ENCODE peak calls at places on chromosome 19, in six cellular contexts. J is H1, O is HL-60, H is K562, L is GM12878, U is HepG2. V is an unnamed sample.

GRCh38 chr19:5829567-5830315 is 9.8 kb downstream of the FUT6 start:
- DNase-seq in L (no peak), H (no peak), J (no peak), O (no peak), U (no peak), V (no peak)

GRCh38 chr19:49213791-49214190 is 56.2 kb downstream of the TRPM4 start:
- DNase-seq in L (no peak), J (peak), U (no peak), O (no peak), H (peak), V (no peak)

GRCh38 chr19:33316521-33317284 is 14.4 kb upstream of the CEBPA start:
- DNase-seq in H (no peak), J (no peak), L (no peak), U (peak), O (no peak), V (no peak)

GRCh38 chr19:41373993-41374392 is 2.3 kb upstream of the TMEM91 start:
- DNase-seq in U (no peak), J (no peak), H (no peak), O (no peak), L (no peak), V (peak)

GRCh38 chr19:29988351-29988750 is 46.3 kb downstream of the URI1 start:
- DNase-seq in O (no peak), J (no peak), U (peak), L (no peak), H (peak), V (no peak)

GRCh38 chr19:53867225-53868090 is at the start of gene MYADM:
- DNase-seq in U (peak), L (peak), J (peak), O (peak), H (peak), V (peak)

GRCh38 chr19:1505991-1506881 is 6.6 kb downstream of the ADAMTSL5 start:
- DNase-seq in L (no peak), H (no peak), U (no peak), O (no peak), J (no peak), V (no peak)

GRCh38 chr19:37362733-37363132 is 8.2 kb upstream of the ZNF527 start:
- DNase-seq in L (no peak), U (peak), H (peak), O (peak), J (peak), V (peak)

GRCh38 chr19:28170066-28170465 is 1042.9 kb downstream of the UQCRFS1 start:
- DNase-seq in J (no peak), U (no peak), L (no peak), O (no peak), H (no peak), V (no peak)

GRCh38 chr19:57935731-57936130 is 529 bp upstream of the ZNF418 start:
- DNase-seq in L (no peak), J (no peak), H (no peak), O (no peak), U (no peak), V (no peak)

GRCh38 chr19:28264556-28264955 is 948.4 kb downstream of the UQCRFS1 start:
- DNase-seq in U (no peak), L (no peak), H (no peak), O (no peak), J (no peak), V (no peak)

GRCh38 chr19:1648156-1648925 is 4.1 kb downstream of the TCF3 start:
- DNase-seq in U (no peak), J (no peak), O (no peak), H (no peak), L (peak), V (no peak)

GRCh38 chr19:39915101-39915847 is 19.2 kb downstream of the FCGBP start:
- DNase-seq in H (no peak), O (no peak), U (no peak), L (no peak), J (no peak), V (no peak)

GRCh38 chr19:18856385-18857126 is 24.8 kb downstream of the UPF1 start:
- DNase-seq in J (no peak), O (no peak), H (no peak), U (no peak), L (no peak), V (peak)

GRCh38 chr19:10070730-10071446 is 15.2 kb upstream of the SHFL start:
- DNase-seq in U (no peak), L (no peak), H (peak), J (peak), O (no peak), V (no peak)

GRCh38 chr19:29497686-29498436 is 27.9 kb upstream of the VSTM2B start:
- DNase-seq in H (no peak), L (no peak), O (no peak), U (no peak), J (no peak), V (no peak)

DNA sequence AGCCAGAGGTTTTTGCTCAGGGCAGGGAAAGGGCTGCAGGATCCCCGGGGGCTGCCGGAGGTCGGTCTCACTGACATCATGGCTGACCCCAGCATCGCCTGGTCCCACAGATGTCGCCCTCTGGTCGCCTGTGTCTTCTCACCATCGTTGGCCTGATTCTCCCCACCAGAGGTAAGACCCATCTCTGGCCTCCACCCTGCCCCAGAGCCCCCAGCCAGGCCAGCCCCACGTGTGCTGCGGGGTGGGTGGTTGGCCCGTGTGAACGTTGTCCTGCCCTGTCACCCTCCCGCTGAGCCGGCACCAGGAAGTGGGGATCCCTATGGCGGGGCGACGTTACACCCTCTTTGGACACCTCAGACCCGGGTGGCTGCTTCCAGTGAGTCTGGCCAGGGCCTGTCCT is 906 bp downstream of the FXYD5 start:
- DNase-seq in H (peak), J (no peak), L (no peak), U (no peak), O (peak), V (no peak)
- TF ChIP-seq GABPA in H (no peak), J (no peak), L (no peak), U (no peak), O (no peak), V (no peak)

GRCh38 chr19:7788178-7788932 is 25.3 kb downstream of the CLEC4M start:
- DNase-seq in O (no peak), H (no peak), U (no peak), J (peak), L (no peak), V (no peak)

GRCh38 chr19:7787602-7788177 is 24.6 kb downstream of the CLEC4M start:
- DNase-seq in J (peak), U (no peak), O (no peak), L (no peak), H (no peak), V (no peak)

GRCh38 chr19:7789447-7789846 is 26.4 kb downstream of the CLEC4M start:
- DNase-seq in H (no peak), O (no peak), J (peak), L (no peak), U (no peak), V (peak)

GRCh38 chr19:7790416-7790815 is 27.4 kb downstream of the CLEC4M start:
- DNase-seq in J (no peak), H (no peak), U (no peak), O (no peak), L (no peak), V (no peak)

DNA sequence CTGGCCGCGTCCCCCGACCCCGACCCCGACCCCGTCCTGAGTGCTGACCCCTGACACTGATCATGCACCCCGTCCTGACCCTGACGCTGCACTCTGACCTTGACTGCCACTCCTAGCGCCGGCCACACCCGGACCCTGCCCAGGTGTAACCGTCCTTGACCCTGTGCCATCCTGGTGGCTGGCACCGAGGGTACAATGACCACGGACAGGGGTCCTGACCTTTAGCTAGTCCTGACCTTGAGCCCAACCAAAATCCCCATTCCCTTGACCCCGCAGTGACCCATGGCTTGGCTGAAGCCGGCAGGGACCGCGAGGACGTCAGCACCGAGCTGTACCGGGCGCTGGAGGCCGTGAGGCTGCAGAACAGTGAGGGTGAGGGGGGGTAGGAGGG is 25.9 kb downstream of the CLEC4M start:
- DNase-seq in H (no peak), O (no peak), J (peak), U (no peak), L (no peak), V (no peak)
- TF ChIP-seq GABPA in H (no peak), O (no peak), J (no peak), U (no peak), L (no peak), V (no peak)

GRCh38 chr19:6970478-6970877 is 50.8 kb downstream of the MBD3L2B start:
- DNase-seq in L (no peak), U (no peak), O (peak), J (no peak), H (peak), V (peak)
- TF ChIP-seq GABPA in L (no peak), U (no peak), O (peak), J (no peak), H (no peak), V (no peak)

GRCh38 chr19:47698631-47699359 is 14.4 kb upstream of the EHD2 start:
- DNase-seq in U (no peak), L (no peak), H (no peak), J (no peak), O (no peak), V (no peak)
- TF ChIP-seq GABPA in U (no peak), L (no peak), H (no peak), J (no peak), O (no peak), V (no peak)

GRCh38 chr19:3336680-3337523 is 29.5 kb upstream of the NFIC start:
- DNase-seq in J (no peak), L (no peak), O (no peak), U (peak), H (no peak), V (peak)

GRCh38 chr19:3333020-3333583 is 33.3 kb upstream of the NFIC start:
- DNase-seq in H (no peak), U (no peak), J (no peak), O (no peak), L (no peak), V (no peak)

GRCh38 chr19:3336351-3336679 is 30.1 kb upstream of the NFIC start:
- DNase-seq in L (no peak), J (no peak), U (no peak), O (no peak), H (no peak), V (no peak)

GRCh38 chr19:3333662-3334061 is 32.7 kb upstream of the NFIC start:
- DNase-seq in O (no peak), J (no peak), H (no peak), U (no peak), L (no peak), V (no peak)

GRCh38 chr19:3335431-3336350 is 30.7 kb upstream of the NFIC start:
- DNase-seq in L (no peak), J (no peak), O (no peak), U (no peak), H (no peak), V (no peak)
- TF ChIP-seq GABPA in L (no peak), J (no peak), O (no peak), U (no peak), H (no peak), V (no peak)

DNA sequence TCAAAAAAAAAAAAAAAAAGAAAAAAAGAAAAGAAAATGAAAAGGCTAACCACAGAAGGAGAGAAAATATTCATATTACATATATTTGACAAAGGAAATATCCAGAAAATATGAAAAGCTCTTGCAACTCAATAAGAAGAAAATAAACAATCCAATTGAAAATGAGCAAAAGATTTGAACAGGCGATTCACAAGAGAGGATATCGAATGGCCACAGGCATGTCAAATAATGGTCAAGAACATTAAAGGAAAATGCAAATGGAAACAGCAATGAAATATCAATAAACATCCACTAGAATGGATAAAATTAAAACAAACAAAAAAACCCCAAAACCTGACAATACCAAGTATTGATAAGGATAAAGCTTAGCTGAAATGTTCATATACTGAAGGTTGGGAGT is 8.1 kb downstream of the LGALS7 start:
- DNase-seq in J (no peak), O (no peak), H (no peak), L (no peak), U (no peak), V (no peak)
- TF ChIP-seq GABPA in J (no peak), O (no peak), H (no peak), L (no peak), U (no peak), V (no peak)

GRCh38 chr19:51000981-51001380 is 423 bp downstream of the KLK8 start:
- DNase-seq in J (peak), L (no peak), H (peak), U (no peak), O (no peak), V (no peak)
- TF ChIP-seq GABPA in J (no peak), L (no peak), H (no peak), U (no peak), O (no peak), V (no peak)

V was measured in SK-N-SH.